ENCODE peak calls at places on chromosomes 13 and 19, in seven cellular contexts. O, Q, M, G, I, U and P are unnamed samples.

GRCh38 chr13:51009597-51009996 is 100.0 kb downstream of the RNASEH2B start:
- DNase-seq in O (no peak), Q (no peak), M (no peak), G (no peak), I (no peak), U (no peak), P (no peak)

GRCh38 chr13:100887729-100888151 is 213.1 kb upstream of the TMTC4 start:
- DNase-seq in O (no peak), Q (no peak), M (no peak), G (no peak), I (no peak), U (no peak), P (no peak)

GRCh38 chr19:40141546-40141945 is 49.7 kb upstream of the MAP3K10 start:
- DNase-seq in O (no peak), Q (no peak), M (no peak), G (no peak), I (no peak), U (no peak), P (no peak)

GRCh38 chr19:41226053-41226873 is 7.2 kb downstream of the AXL start:
- DNase-seq in O (no peak), Q (peak), M (peak), G (peak), I (no peak), U (peak), P (peak)

GRCh38 chr19:11649941-11650340 is 52.7 kb downstream of the ZNF627 start:
- DNase-seq in O (no peak), Q (no peak), M (no peak), G (no peak), I (no peak), U (no peak), P (no peak)

GRCh38 chr13:51793570-51794273 is 10.2 kb downstream of the DHRS12 start:
- DNase-seq in O (no peak), Q (peak), M (no peak), G (peak), I (peak), U (no peak), P (no peak)

GRCh38 chr19:52231154-52231565 is 38.2 kb upstream of the ZNF766 start:
- DNase-seq in O (no peak), Q (no peak), M (no peak), G (no peak), I (no peak), U (no peak), P (no peak)

GRCh38 chr13:36839281-36839680 is 20.3 kb downstream of the RFXAP start:
- DNase-seq in O (no peak), Q (no peak), M (no peak), G (no peak), I (no peak), U (no peak), P (no peak)

GRCh38 chr19:38735257-38735686 is 9.0 kb downstream of the CAPN12 start:
- DNase-seq in O (no peak), Q (peak), M (peak), G (no peak), I (no peak), U (no peak), P (no peak)

GRCh38 chr19:34232566-34233481 is 21.5 kb upstream of the GARRE1 start:
- DNase-seq in O (no peak), Q (peak), M (no peak), G (peak), I (no peak), U (peak), P (no peak)

GRCh38 chr19:39127812-39128510 is 2.4 kb downstream of the PAK4 start:
- DNase-seq in O (no peak), Q (no peak), M (no peak), G (no peak), I (no peak), U (no peak), P (no peak)

GRCh38 chr13:87259479-87260083 is 411.6 kb upstream of the SLITRK5 start:
- DNase-seq in O (no peak), Q (no peak), M (peak), G (peak), I (no peak), U (peak), P (no peak)

GRCh38 chr19:45767410-45767880 is 1.6 kb downstream of the SIX5 start:
- DNase-seq in O (no peak), Q (peak), M (no peak), G (no peak), I (no peak), U (peak), P (peak)

GRCh38 chr13:107518292-107518691 is 697.0 kb downstream of the LIG4 start:
- DNase-seq in O (no peak), Q (no peak), M (no peak), G (no peak), I (no peak), U (no peak), P (no peak)

GRCh38 chr19:37572203-37572602 is 22.4 kb downstream of the ZNF571 start:
- DNase-seq in O (no peak), Q (no peak), M (no peak), G (no peak), I (no peak), U (no peak), P (no peak)
- TF ChIP-seq JUND in O (no peak), Q (no peak), M (no peak), G (no peak), I (no peak), U (no peak), P (no peak)

DNA sequence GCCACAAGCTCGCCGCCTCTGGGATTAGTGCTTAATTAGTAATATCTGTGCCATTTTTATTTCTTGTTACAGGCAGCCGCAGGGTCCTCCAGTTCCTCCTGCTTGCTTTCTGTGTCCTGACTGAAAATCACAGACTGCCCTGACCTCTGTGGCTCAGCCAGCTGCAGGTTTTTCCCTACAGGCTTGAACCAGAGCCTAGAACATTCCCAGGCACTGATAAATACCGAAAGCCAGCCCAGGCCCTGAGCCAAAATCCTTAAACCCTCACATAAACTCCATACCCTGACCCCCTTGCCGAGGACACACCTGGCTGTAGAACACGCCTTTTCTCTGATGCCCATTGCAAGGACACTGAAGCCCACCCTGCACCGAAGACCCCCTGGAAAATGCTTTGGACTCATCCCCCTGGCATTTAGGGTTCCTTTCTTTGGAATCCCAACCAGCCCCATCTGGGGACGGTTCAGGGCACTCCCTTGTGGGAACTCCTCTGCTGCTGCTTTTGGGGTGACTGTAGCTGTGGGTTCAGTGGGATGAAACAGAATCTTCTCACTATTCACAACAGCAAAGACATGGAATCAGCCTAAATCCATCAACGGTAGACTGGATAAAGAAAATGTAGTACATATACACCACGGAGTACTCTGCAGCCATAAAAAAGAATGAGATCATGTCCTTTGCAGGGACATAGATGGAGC is 15.5 kb downstream of the DPP9 start:
- DNase-seq in O (no peak), Q (no peak), M (no peak), G (no peak), I (no peak), U (no peak), P (no peak)
- TF ChIP-seq JUND in O (no peak), Q (no peak), M (no peak), G (no peak), I (no peak), U (no peak), P (no peak)

GRCh38 chr13:110873639-110874507 is 41.0 kb downstream of the ANKRD10 start:
- DNase-seq in O (no peak), Q (no peak), M (no peak), G (no peak), I (no peak), U (no peak), P (no peak)

GRCh38 chr13:110875243-110875642 is 39.6 kb downstream of the ANKRD10 start:
- DNase-seq in O (no peak), Q (peak), M (no peak), G (no peak), I (no peak), U (no peak), P (no peak)

GRCh38 chr13:110876592-110876991 is 38.3 kb downstream of the ANKRD10 start:
- DNase-seq in O (no peak), Q (no peak), M (no peak), G (no peak), I (no peak), U (no peak), P (no peak)

GRCh38 chr13:110872768-110873638 is 41.9 kb downstream of the ANKRD10 start:
- DNase-seq in O (no peak), Q (no peak), M (no peak), G (no peak), I (no peak), U (no peak), P (no peak)

DNA sequence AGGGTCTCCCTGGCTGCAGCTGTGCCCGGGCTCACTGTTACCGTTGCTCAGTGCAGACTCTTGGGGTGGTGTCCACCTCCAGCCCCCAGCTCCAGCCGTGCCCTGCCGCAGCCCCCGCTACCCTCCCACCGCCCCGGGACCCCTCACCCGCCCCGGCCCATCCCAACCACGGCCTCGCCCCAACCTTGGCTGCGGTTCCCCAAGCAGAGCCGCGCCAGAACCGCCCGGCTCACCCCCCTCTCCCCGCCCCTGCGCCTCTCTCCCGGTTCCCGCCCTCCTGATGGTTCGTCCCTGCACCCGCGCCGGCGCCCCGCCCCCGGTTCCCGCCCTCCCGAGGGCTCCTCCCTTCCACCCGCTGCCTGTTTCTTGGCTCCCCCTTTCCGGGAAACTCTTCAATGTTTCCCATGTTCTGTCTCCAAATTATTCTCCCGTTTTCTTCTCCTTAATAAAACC is 40.3 kb downstream of the ANKRD10 start:
- DNase-seq in O (no peak), Q (peak), M (peak), G (peak), I (no peak), U (peak), P (peak)
- TF ChIP-seq JUND in O (no peak), Q (no peak), M (no peak), G (no peak), I (no peak), U (no peak), P (no peak)

GRCh38 chr13:105037064-105037463 is 1498.4 kb downstream of the EFNB2 start:
- DNase-seq in O (no peak), Q (no peak), M (no peak), G (no peak), I (no peak), U (no peak), P (no peak)
- TF ChIP-seq JUND in O (no peak), Q (no peak), M (no peak), G (no peak), I (no peak), U (no peak), P (no peak)

DNA sequence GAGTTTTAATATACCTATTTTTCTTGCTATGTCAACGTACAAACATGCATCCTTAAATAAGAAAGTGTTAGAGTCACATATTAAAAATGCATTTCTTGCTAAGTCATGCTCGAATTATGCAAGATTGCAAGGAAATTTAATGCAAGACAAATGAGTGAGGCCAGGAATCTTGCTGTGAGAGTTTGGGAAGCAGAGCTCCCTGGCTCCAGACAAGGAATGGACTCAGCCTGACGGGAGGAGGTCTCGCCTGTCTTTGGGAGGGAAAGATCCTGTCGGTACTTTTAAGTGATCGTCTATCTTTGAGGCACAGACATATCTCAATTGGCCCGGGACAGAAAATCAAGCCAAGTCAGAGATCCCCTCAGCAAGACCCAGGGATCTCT is 39.2 kb downstream of the RFX2 start:
- DNase-seq in O (no peak), Q (no peak), M (no peak), G (no peak), I (no peak), U (no peak), P (no peak)
- TF ChIP-seq JUND in O (no peak), Q (no peak), M (peak), G (no peak), I (no peak), U (no peak), P (no peak)

GRCh38 chr19:3665681-3666544 is 34.4 kb downstream of the PIP5K1C start:
- DNase-seq in O (no peak), Q (peak), M (peak), G (no peak), I (no peak), U (peak), P (peak)
- TF ChIP-seq JUND in O (no peak), Q (no peak), M (no peak), G (no peak), I (no peak), U (no peak), P (no peak)

DNA sequence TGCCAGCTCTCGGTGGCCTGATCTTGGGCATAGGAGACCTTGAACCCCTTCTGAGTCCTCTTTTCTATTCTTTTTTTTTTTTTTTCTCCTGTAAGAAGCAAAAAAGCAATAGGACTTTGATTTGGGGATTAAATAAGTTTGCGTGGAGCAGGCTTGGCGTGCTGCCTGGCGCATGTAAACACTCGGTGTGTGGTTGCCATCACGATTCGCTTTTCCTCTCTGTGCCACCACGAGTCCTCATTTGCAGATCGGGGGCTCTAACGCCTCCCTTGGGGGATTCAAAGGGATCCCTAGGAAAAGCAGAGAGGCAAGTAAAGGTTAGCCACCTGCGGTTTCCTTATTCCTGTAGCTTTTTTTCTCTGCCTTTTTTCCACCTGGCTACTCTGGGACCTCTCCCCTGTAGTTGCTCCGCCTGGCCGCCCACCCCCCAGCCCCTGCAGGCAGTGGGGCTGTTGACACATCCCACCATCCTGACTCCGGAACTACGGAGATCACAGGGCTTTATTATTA is 1.3 kb downstream of the SAFB start:
- DNase-seq in O (no peak), Q (peak), M (peak), G (no peak), I (no peak), U (no peak), P (peak)
- TF ChIP-seq JUND in O (no peak), Q (no peak), M (no peak), G (no peak), I (no peak), U (no peak), P (no peak)

DNA sequence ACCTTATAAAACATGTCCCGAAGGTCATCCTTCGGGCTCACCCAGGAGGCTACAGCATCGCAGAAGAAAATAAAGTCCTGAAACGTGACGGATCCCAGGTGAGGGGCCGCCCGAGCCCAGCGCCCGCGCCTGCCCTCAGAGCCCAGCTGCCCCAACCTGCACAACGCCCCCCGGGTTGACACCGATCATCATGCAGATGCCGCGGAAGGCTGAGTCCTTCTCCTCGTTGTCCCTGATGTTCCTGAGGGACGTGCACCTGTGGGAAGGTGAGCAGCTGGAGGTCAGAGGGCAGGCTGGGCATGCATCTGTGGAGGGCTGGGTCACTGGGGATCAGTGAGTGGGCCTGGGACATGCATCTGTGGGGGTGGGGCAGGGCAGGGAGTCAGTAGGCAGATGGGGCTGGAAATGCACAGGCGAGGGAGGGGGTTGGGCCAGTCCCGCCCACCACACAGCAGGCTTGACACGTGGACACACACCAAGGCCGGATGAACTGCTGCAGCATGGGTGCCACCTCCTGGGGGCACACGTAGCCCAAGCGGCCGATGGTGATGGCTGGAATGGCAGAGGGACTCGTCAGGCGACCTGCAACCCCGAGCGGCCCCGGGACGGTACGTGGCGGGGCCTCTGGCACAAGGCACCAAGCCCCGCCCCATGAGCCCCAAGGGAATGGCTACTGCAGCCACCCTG is 5.3 kb upstream of the FBXW9 start:
- DNase-seq in O (no peak), Q (no peak), M (no peak), G (no peak), I (no peak), U (no peak), P (no peak)
- TF ChIP-seq JUND in O (no peak), Q (no peak), M (no peak), G (no peak), I (no peak), U (no peak), P (no peak)

GRCh38 chr13:102460806-102461205 is 59.0 kb upstream of the FGF14 start:
- DNase-seq in O (no peak), Q (no peak), M (no peak), G (no peak), I (no peak), U (no peak), P (no peak)
- TF ChIP-seq JUND in O (no peak), Q (no peak), M (no peak), G (no peak), I (no peak), U (no peak), P (no peak)

DNA sequence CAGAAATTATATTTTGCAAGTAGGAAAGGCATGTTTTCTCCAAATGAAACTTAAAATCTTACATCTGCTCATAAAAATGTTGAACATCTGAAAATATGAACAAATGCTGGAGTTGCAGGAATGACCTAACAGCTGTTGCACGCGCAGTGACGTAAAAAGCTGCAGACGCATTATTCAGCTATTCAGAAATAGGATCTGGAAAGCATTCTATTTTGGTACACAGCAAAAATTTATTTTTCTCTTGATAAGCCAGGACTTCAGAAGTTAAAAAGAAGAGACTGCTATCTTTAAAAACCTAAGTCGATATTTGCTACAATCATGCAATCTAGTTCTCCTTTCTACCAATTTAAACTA is 36.9 kb upstream of the STARD13 start:
- DNase-seq in O (no peak), Q (no peak), M (no peak), G (no peak), I (no peak), U (no peak), P (no peak)
- TF ChIP-seq JUND in O (no peak), Q (no peak), M (no peak), G (no peak), I (no peak), U (no peak), P (no peak)